ENCODE peak calls at places on chromosomes 4 and X, in four cellular contexts. A, E, X and Y are unnamed samples.

GRCh38 chr4:992297-993110 is 700 bp downstream of the SLC26A1 start:
- DNase-seq in E (no peak), A (no peak), X (no peak), Y (no peak)

GRCh38 chrX:23797371-23798128 is 14.6 kb downstream of the SAT1 start:
- DNase-seq in A (peak), X (no peak), E (no peak), Y (no peak)

GRCh38 chr4:80454040-80454439 is 118.5 kb downstream of the CFAP299 start:
- DNase-seq in A (no peak), E (no peak), X (no peak), Y (no peak)

GRCh38 chrX:41596586-41596985 is 92.2 kb upstream of the GPR34 start:
- DNase-seq in E (no peak), A (no peak), X (no peak), Y (peak)

GRCh38 chr4:55561884-55562283 is 15.2 kb upstream of the CLOCK start:
- DNase-seq in E (no peak), X (no peak), A (no peak), Y (no peak)

GRCh38 chrX:118459494-118459893 is 36.1 kb upstream of the DOCK11 start:
- DNase-seq in E (no peak), X (peak), A (peak), Y (peak)

GRCh38 chr4:151717271-151717670 is 43.5 kb downstream of the GATB start:
- DNase-seq in E (no peak), X (no peak), A (no peak), Y (no peak)

GRCh38 chr4:159069922-159070321 is 33.0 kb upstream of the RAPGEF2 start:
- DNase-seq in E (no peak), X (peak), A (peak), Y (peak)

GRCh38 chr4:182809417-182810102 is 107.6 kb downstream of the DCTD start:
- DNase-seq in E (no peak), X (no peak), A (no peak), Y (no peak)

GRCh38 chrX:13094780-13095425 is 50.5 kb upstream of the FAM9C start:
- DNase-seq in A (peak), X (no peak), E (no peak), Y (no peak)

GRCh38 chr4:189088783-189089182 is 851.9 kb upstream of the FRG1 start:
- DNase-seq in X (no peak), E (no peak), A (no peak), Y (no peak)

GRCh38 chr4:20809796-20810195 is 109.5 kb downstream of the PACRGL start:
- DNase-seq in X (no peak), A (no peak), E (no peak), Y (no peak)

GRCh38 chr4:88075336-88075735 is 67.9 kb downstream of the PKD2 start:
- DNase-seq in E (no peak), A (no peak), X (no peak), Y (no peak)

GRCh38 chr4:13928214-13928613 is 300.7 kb upstream of the BOD1L1 start:
- DNase-seq in E (no peak), A (no peak), X (no peak), Y (no peak)

GRCh38 chrX:42602566-42602965 is 175.4 kb downstream of the PPP1R2C start:
- DNase-seq in E (no peak), A (no peak), X (no peak), Y (no peak)

GRCh38 chr4:3873446-3874415 is 107.5 kb downstream of the ADRA2C start:
- DNase-seq in A (no peak), E (peak), X (no peak), Y (no peak)

GRCh38 chrX:114798902-114799301 is 215.0 kb downstream of the HTR2C start:
- DNase-seq in X (peak), A (no peak), E (no peak), Y (peak)

GRCh38 chrX:52988985-52989917 is 30.9 kb upstream of the FAM156A start:
- DNase-seq in X (no peak), E (no peak), A (no peak), Y (peak)

GRCh38 chrX:73400136-73400748 is 46.6 kb upstream of the CDX4 start:
- DNase-seq in E (no peak), X (no peak), A (no peak), Y (no peak)

GRCh38 chr4:177250056-177250696 is 59.5 kb upstream of the NEIL3 start:
- DNase-seq in A (no peak), E (peak), X (peak), Y (peak)

GRCh38 chr4:91963489-91963888 is 340.3 kb upstream of the GRID2 start:
- DNase-seq in A (no peak), X (peak), E (no peak), Y (peak)

DNA sequence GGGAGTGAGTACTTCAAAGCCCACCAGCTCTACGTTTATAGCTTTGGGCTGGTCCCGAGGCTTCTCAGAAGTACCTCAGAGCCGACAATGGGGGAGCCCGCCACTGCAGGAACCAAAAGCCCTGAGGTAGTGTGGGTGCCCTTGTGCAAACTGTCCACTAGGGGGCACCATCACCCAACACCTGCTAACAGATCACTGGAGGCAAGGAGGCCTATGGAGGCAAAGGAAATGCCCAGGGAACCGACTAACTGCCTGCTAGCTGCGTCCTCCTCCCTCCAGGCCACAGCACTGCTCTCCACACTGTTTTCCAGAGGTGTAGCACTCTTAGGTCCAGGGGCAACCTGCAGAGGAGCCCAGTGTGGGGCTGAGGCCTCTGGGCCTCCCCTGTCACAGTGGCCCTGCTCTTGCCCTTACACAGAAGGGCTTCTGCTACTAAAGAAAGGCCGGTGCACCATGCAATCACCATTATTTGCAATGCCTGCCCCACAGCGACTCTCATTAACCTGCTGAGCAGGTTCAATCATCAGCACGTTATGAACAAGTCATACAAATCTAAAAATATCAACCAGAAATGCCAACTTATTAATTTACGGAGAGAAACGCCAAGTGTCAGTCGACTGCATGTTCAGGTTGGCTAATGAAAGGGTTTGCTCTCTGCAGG is 159.1 kb downstream of the NSUN7 start:
- DNase-seq in X (peak), A (peak), E (peak), Y (peak)
- H3K4me3 ChIP-seq in X (no peak), A (no peak), E (no peak), Y (no peak)

DNA sequence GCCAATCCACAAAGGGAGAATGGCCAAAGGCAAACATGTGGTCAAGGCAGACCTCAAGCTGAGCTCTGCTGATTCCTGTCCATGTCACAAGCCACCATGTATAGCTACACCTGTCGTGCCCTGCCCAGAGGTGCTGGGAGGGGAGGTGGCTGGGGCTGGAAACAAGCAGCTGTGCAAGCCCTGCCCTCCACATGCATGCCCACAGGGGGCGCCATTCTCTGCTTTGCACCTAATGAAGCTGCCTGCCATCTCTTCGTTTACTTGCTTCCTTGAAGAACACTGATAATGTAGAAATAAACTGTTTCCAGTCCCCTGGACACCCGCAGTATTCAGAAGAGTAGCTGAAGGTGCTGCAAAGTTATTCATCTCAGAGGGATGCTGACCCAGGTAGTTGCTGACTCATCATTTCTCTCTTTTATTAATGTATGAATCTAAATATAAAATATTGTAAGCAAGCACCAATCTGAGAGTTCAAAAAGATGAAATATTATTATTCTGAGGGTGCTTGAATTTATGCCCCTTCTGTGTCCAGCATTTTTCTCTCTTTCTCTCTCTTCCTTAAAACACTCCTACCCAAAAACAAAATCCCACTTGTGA is 278.6 kb downstream of the ADGRA3 start:
- DNase-seq in E (no peak), A (no peak), X (no peak), Y (peak)
- H3K4me3 ChIP-seq in E (no peak), A (no peak), X (no peak), Y (no peak)

DNA sequence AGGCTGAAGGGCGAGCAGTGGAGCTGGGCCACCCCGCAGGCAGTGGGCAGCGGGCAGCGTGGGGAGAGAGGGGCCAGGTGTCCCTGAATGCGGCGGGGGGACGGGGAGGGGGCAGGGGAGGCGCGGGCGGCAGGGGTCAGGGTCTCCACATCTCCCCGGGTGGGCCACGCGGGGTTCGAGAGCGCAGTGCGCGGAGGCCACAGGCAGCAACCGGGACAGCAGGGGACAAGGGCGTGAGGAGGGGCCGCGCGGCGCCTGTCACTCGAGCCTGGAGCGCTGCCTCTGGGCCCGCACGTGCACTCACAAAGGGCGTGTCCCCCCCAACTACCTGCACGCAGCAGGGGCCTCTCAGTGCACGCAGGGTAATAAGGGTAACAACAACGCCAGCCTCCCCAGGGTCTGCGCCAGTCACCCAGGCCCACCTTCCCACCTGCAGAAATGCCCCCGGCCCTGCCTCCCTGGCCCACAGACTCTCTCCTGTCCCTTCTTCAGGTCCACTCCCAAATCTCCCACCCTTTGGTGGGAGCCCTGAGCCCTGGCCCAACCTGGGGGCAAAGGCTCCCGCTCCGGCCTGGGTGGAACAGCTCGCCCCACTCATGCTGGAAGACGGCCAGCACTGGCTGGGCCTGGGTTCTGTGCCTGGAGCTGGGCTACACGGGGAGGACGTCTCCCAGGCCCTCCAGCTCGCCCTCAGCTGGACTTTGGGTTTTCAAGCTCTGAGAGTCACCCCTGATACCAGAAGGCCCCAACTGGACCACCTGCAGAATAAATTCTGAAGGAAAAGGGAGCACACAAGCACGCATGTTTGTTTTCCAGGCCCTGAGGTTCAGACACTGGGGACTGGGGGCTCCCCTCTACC is 53.2 kb downstream of the ZFYVE28 start:
- DNase-seq in E (no peak), X (no peak), A (no peak), Y (no peak)
- H3K4me3 ChIP-seq in E (peak), X (peak), A (no peak), Y (peak)

GRCh38 chrX:17161991-17162390 is 213.0 kb upstream of the NHS start:
- DNase-seq in E (no peak), A (no peak), X (no peak), Y (no peak)

GRCh38 chrX:17164079-17164478 is 210.9 kb upstream of the NHS start:
- DNase-seq in A (no peak), X (no peak), E (no peak), Y (no peak)

GRCh38 chrX:17167915-17168314 is 207.1 kb upstream of the NHS start:
- DNase-seq in X (no peak), E (no peak), A (no peak), Y (no peak)

GRCh38 chrX:17160971-17161370 is 214.0 kb upstream of the NHS start:
- DNase-seq in E (no peak), X (no peak), A (no peak), Y (peak)

DNA sequence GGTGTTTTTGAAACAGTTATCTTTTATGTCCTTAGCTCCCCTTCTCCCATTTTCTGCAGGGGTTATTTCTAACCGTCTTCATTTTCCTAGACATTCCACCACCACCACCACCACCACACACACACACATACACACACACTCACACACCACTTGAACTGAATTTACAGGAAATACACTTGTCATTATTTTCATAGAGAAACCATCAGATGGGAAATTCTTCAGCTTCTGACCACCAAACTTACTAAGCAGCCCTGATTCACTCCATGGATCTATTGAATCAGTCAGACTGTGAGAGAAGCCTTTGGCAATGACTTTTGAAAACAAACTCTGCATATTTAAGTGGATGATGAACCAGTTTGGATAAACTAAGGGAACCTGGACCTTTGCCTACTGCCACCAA is 210.1 kb upstream of the NHS start:
- DNase-seq in X (no peak), E (no peak), A (no peak), Y (peak)
- H3K4me3 ChIP-seq in X (no peak), E (no peak), A (no peak), Y (no peak)

DNA sequence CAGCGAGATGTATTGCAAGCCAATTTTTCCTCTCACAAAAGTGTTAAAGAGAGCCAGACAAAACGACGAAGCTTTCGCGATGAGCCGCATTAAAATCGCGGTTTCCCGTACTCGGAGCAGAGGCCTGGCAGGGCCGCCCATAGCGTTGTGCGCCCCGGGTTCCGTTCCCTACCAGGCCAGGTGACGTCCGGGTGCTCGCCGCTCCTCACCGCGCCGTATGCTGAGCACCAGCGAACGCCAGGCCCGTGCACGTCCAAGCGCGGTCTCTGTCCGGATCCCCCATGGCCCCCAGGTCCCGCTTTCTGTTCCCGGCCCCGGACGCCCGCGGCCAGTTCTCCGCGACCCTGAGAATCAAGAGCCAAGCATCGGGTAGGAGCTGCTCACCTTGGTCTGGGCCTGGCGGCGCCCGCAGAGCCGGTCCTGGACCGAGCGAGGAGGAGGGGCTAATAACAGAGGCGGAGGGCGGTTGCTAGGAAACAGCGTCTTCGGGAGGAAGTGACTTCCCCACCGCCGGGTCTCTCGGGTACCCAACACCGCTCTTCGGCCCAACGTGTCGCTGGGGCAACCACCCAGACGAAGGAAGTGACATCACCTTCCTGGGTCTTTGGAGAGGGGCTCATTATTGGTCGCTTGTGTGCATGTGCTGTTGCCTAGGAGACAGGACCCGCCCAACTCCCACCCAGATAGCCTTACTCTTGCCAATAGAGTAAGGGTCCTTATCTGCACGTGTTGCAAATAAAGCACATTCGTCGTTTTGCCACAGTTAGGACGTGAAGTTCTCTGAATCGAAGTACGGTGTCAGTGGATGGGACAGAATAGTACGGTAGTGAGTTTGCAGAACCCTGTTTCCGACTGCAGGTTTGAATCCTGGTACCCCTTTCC is at the start of gene MAP9:
- DNase-seq in E (peak), A (peak), X (peak), Y (peak)
- H3K4me3 ChIP-seq in E (peak), A (peak), X (peak), Y (peak)